ENCODE peak calls at places on chromosomes 2 and 18, in four cellular contexts. N is WTC11, E is K562, Y is H1. Q is an unnamed sample.

GRCh38 chr18:76943542-76944339 is 121.4 kb downstream of the ZNF236 start:
- DNase-seq in Y (no peak), E (no peak), N (no peak), Q (no peak)

GRCh38 chr2:7813541-7814310 is 868.1 kb upstream of the ID2 start:
- DNase-seq in N (no peak), E (no peak), Y (no peak), Q (no peak)

GRCh38 chr18:23857756-23858155 is 156.8 kb upstream of the TTC39C start:
- DNase-seq in Y (no peak), N (no peak), E (no peak), Q (no peak)

GRCh38 chr2:72325592-72326422 is 178.1 kb upstream of the CYP26B1 start:
- DNase-seq in N (peak), Y (peak), E (peak), Q (no peak)

GRCh38 chr2:203994735-203995134 is 58.2 kb downstream of the ICOS start:
- DNase-seq in E (no peak), N (no peak), Y (no peak), Q (no peak)

GRCh38 chr2:43201497-43201896 is 24.9 kb downstream of the ZFP36L2 start:
- DNase-seq in E (no peak), Y (no peak), N (no peak), Q (no peak)

GRCh38 chr18:46281185-46282176 is 177.3 kb downstream of the HAUS1 start:
- DNase-seq in Y (peak), E (peak), N (peak), Q (peak)

GRCh38 chr2:204177977-204178522 is 241.5 kb downstream of the ICOS start:
- DNase-seq in E (peak), Y (peak), N (peak), Q (no peak)

GRCh38 chr2:219155054-219155644 is 5.5 kb downstream of the NHEJ1 start:
- DNase-seq in E (peak), Y (no peak), N (peak), Q (peak)

GRCh38 chr2:96144481-96145027 is 686 bp downstream of the DUSP2 start:
- DNase-seq in N (peak), E (no peak), Y (no peak), Q (no peak)

GRCh38 chr18:23938901-23939341 is 75.6 kb upstream of the TTC39C start:
- DNase-seq in N (no peak), Y (no peak), E (no peak), Q (no peak)

GRCh38 chr2:218893349-218894167 is 12.9 kb downstream of the WNT10A start:
- DNase-seq in N (no peak), Y (no peak), E (no peak), Q (peak)

DNA sequence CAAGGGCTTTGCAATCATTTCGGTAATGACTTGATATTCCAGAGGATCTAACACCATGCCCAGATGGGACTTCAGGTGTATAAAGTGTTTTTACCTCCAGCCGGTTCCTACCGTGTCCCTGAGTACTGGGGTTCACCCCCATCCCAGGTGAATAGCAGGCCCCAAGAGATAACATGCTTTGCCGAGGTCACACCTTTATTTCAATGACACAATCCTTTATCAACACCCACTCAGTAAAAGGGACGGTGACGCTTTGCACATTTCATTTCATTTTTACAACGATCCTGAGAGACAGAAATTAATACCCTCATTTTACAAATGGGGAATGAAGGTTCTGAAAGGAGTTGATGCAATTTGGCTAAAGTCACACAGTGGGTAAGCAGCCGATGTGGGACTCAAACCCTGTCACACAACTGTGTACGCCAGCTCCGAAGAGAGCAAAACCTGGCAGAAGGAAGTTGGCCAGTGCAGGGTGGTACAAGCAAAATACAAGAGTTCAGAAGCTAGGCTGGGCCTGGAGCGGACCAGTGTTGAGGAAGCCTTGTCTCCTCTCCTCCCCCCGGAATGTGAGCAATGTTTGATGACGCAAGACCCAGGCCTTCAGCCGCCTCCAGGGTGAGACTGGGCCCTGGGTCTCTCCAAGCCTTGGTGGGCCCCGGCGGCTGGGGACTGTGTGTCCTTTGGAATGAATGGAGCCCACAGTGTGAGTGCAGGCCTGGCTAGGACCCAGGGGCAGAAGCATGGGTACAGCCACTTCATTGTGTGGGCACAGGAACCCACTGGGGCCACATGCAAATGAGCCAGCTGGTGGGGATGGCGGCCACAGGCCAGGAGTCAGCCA is 139.6 kb upstream of the MYCN start:
- DNase-seq in E (no peak), N (peak), Y (no peak), Q (no peak)
- TF ChIP-seq TEAD4 in E (peak), N (peak), Y (peak), Q (no peak)

DNA sequence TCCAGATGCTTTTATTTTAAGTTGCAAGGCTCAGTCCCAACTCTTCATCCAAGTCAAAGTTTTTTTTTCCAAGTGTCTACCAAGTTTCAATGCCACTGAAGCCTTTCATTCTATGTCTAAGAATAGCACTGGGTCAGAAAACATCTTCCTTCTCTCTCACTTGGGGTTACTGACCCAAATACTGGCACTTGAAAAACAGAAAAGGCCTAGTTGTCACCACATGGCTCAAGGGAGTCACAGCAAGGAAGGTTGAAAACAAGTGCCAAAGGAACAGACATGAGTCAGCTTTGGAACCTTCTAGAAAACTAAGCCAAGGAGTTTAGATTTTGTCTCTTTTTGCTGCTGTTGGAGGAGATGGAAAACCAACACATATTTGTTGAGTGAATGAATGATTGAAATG is 146.5 kb downstream of the COPS8 start:
- DNase-seq in N (no peak), E (no peak), Y (no peak), Q (no peak)
- TF ChIP-seq TEAD4 in N (no peak), E (no peak), Y (no peak), Q (no peak)

DNA sequence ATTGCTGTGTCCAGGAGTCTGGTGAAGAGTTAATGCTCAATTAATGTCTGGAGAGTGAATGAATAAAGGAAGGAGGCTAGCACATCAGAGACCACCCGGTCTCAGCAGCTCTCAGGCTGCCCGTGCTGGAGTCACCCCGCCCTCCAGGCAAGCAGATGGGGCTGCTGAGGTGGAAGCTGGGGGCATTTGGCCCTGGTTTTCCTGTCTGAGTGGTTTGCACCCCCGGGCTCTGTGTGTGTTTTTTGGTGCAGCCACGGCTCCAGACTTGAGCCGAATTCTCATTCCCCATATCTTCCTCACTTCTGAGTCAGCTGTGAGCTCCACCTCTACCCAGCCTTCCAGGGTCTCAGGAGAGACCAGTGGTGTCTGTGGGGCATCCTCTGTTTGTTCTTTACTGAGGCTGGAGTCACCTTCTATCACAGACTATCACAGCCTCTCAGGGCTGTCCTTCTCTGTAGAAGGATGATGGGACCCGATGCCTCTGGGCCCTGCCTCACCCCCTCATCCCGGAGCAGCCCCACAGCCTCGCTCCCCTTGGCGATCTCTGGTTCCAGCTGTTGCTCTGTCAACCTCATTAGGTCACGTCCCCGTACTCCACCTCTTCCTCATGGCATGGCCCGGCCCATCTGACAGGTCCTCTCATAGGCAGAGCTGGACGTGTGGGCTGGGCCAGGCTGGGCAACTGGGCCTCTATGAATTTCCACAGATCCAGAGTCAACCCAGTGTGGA is 60.8 kb downstream of the HS1BP3 start:
- DNase-seq in N (no peak), E (no peak), Y (no peak), Q (no peak)
- TF ChIP-seq TEAD4 in N (no peak), E (no peak), Y (no peak), Q (no peak)

GRCh38 chr2:231568098-231568784 is 24.4 kb upstream of the TEX44 start:
- DNase-seq in E (no peak), N (no peak), Y (no peak), Q (no peak)

GRCh38 chr2:231567159-231567558 is 25.5 kb upstream of the TEX44 start:
- DNase-seq in Y (no peak), N (no peak), E (no peak), Q (no peak)

GRCh38 chr2:231565915-231566594 is 26.6 kb upstream of the TEX44 start:
- DNase-seq in E (no peak), Y (no peak), N (no peak), Q (peak)

GRCh38 chr2:231570903-231571302 is 21.8 kb upstream of the TEX44 start:
- DNase-seq in E (peak), Y (no peak), N (no peak), Q (no peak)

GRCh38 chr2:231568785-231569435 is 23.8 kb upstream of the TEX44 start:
- DNase-seq in E (no peak), N (no peak), Y (no peak), Q (no peak)
- TF ChIP-seq TEAD4 in E (no peak), N (no peak), Y (no peak), Q (no peak)

Q was measured in SK-N-SH.